ENCODE peak calls at places on chromosomes 12 and 14, in ten cellular contexts. Z is CD8-positive, alpha-beta memory T cell; S is foreskin fibroblast; D is ovary; V is hepatocyte; W is lower lobe of right lung; Y is stomach; E is HFF-Myc; N is sigmoid colon; F is right lobe of liver. G is an unnamed sample.

GRCh38 chr14:105167303-105168092 is 1.1 kb downstream of the JAG2 start:
- DNase-seq in Z (no peak), Y (peak), S (peak), V (peak), F (no peak), D (no peak), E (no peak), W (peak), N (no peak), G (peak)

GRCh38 chr12:1977109-1977508 is 27.1 kb downstream of the DCP1B start:
- DNase-seq in S (no peak), F (no peak), N (no peak), V (peak), W (no peak), Z (no peak), E (no peak), D (no peak), Y (no peak), G (no peak)

GRCh38 chr12:121084229-121084628 is 45.2 kb upstream of the OASL start:
- DNase-seq in E (no peak), V (no peak), F (no peak), Z (no peak), D (no peak), W (no peak), Y (no peak), N (no peak), S (no peak), G (no peak)

GRCh38 chr14:92692822-92693226 is 55.6 kb downstream of the LGMN start:
- DNase-seq in E (no peak), Y (peak), N (peak), W (peak), S (no peak), F (peak), D (peak), V (no peak), Z (peak), G (no peak)

GRCh38 chr14:64569108-64570045 is 19.6 kb downstream of the PPP1R36 start:
- DNase-seq in N (peak), W (no peak), E (peak), F (no peak), Y (peak), V (peak), D (peak), S (peak), Z (no peak), G (no peak)

GRCh38 chr12:11765421-11765816 is 115.9 kb downstream of the ETV6 start:
- DNase-seq in E (no peak), Y (no peak), F (no peak), W (no peak), V (no peak), D (no peak), S (peak), Z (no peak), N (no peak), G (no peak)

GRCh38 chr14:54579606-54580005 is 12.7 kb downstream of the SAMD4A start:
- DNase-seq in N (no peak), Y (no peak), Z (no peak), E (no peak), F (no peak), W (no peak), D (no peak), S (peak), V (peak), G (no peak)

GRCh38 chr12:96811083-96811482 is 96.0 kb upstream of the NEDD1 start:
- DNase-seq in F (no peak), Z (no peak), W (no peak), V (peak), N (no peak), E (peak), S (peak), Y (no peak), D (no peak), G (no peak)

GRCh38 chr12:60535363-60535762 is 939.5 kb downstream of the SLC16A7 start:
- DNase-seq in Y (no peak), F (no peak), Z (no peak), V (no peak), S (no peak), N (no peak), E (no peak), W (no peak), D (no peak), G (no peak)

GRCh38 chr14:32588448-32589320 is 259.6 kb downstream of the AKAP6 start:
- DNase-seq in F (no peak), W (no peak), Z (no peak), N (no peak), V (peak), S (peak), Y (no peak), D (no peak), E (no peak), G (peak)

GRCh38 chr14:67428501-67429031 is 16.6 kb upstream of the PLEK2 start:
- DNase-seq in D (no peak), E (peak), Z (no peak), S (peak), W (no peak), V (peak), N (no peak), Y (peak), F (no peak), G (no peak)

GRCh38 chr12:13099066-13099909 is 4.2 kb downstream of the GSG1 start:
- DNase-seq in Z (no peak), S (peak), N (no peak), Y (no peak), W (no peak), E (no peak), V (peak), F (no peak), D (no peak), G (no peak)

GRCh38 chr14:90053044-90053443 is 8.8 kb upstream of the KCNK13 start:
- DNase-seq in W (no peak), Y (no peak), Z (no peak), E (no peak), D (no peak), N (no peak), S (peak), F (no peak), V (no peak), G (no peak)

GRCh38 chr12:92242917-92243316 is 97.3 kb upstream of the BTG1 start:
- DNase-seq in S (peak), N (peak), Y (no peak), E (no peak), V (peak), F (no peak), Z (no peak), D (peak), W (no peak), G (no peak)

GRCh38 chr12:69438539-69438938 is 31.6 kb upstream of the FRS2 start:
- DNase-seq in N (no peak), F (no peak), E (no peak), D (no peak), V (no peak), Z (no peak), W (no peak), Y (no peak), S (no peak), G (no peak)

GRCh38 chr12:131091413-131091975 is 137.8 kb downstream of the ADGRD1 start:
- DNase-seq in Y (no peak), S (no peak), Z (peak), D (peak), F (no peak), E (no peak), W (peak), N (peak), V (no peak), G (no peak)

GRCh38 chr12:53174881-53175491 is 5.5 kb upstream of the ZNF740 start:
- DNase-seq in W (no peak), Z (no peak), V (peak), Y (no peak), N (no peak), D (no peak), S (peak), F (peak), E (no peak), G (no peak)

GRCh38 chr12:32399045-32399372 is 349 bp upstream of the FGD4 start:
- DNase-seq in S (no peak), Y (no peak), W (no peak), N (no peak), F (no peak), E (no peak), Z (no peak), V (no peak), D (no peak), G (no peak)

GRCh38 chr12:131250028-131250950 is 296.6 kb downstream of the ADGRD1 start:
- DNase-seq in D (peak), N (peak), Y (no peak), F (no peak), V (no peak), S (no peak), Z (peak), W (peak), E (no peak), G (no peak)

GRCh38 chr12:124927325-124928094 is 13.1 kb upstream of the UBC start:
- DNase-seq in V (peak), Y (peak), Z (peak), E (no peak), W (peak), D (peak), F (peak), S (peak), N (peak), G (peak)

GRCh38 chr14:87901196-87901595 is 91.8 kb downstream of the GALC start:
- DNase-seq in N (no peak), E (no peak), D (no peak), Y (no peak), S (no peak), Z (no peak), W (no peak), V (no peak), F (no peak), G (no peak)

DNA sequence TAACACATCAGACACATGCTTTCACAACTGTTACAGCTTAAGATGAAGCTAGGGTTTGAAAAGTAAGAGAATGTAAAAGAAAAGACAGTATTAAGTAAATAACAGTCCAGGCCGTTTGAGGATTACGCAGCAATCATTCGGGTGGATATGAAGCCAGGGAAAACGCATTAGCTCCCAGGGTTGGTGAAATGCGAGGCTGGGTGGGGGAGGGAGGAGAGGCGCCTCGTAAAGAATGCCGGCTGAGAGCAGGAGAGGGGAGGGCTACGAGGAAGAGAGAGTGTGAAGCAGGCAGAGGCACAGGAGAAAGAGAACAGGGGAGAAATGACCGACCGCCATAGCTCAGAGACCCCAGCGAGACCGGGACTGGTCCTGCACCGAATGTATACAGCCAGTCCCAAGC is 73.0 kb downstream of the IQSEC3 start:
- DNase-seq in S (peak), E (no peak), V (peak), D (no peak), Z (no peak), N (no peak), F (no peak), W (peak), Y (no peak), G (peak)
- H3K4me3 ChIP-seq in S (no peak), E (no peak), V (no peak), D (peak), Z (no peak), N (peak), F (no peak), W (peak), Y (peak), G (no peak)

DNA sequence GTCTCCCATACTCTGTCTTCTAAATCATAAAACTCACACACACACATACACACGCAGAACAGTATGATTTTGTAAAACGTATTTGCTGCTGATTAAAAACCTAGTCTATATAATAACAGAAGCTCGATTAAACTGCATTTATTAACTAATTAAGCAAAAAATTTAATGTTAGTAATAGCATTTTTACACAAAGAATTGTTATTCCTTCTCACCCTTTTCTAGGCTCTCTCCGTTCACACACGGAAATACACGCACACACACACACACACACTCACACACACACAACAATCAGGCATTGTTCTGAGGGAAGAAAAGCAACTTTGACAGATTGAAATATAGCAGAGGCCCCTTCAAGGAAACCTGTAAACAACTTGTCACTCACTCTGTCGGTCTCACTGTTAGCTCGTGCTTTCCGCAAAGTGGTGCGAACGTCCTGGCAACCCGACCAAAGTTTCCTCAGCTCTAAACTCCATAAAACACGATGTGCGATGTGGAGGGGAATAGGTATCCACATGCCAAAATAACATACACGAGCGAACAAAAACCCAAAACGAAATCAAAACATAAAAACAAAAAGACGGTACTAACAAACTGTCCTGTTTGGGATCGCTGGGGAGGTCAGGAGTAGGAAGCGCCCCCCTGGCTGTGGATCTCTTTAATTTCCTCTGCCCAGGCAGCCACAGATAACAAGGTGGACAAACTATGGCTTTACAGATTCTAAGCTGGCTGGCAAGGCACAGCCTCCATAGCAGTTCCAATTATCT is 723 bp upstream of the SOX5 start:
- DNase-seq in S (no peak), N (no peak), Y (no peak), W (no peak), Z (no peak), V (peak), E (no peak), D (no peak), F (no peak), G (peak)
- H3K4me3 ChIP-seq in S (peak), N (peak), Y (peak), W (peak), Z (no peak), V (peak), E (no peak), D (peak), F (peak), G (peak)

GRCh38 chr12:117093431-117093830 is 5.8 kb downstream of the TESC start:
- DNase-seq in W (no peak), Y (no peak), E (no peak), F (no peak), N (no peak), Z (peak), S (no peak), D (no peak), V (no peak), G (no peak)
- H3K4me3 ChIP-seq in W (no peak), Y (no peak), E (no peak), F (no peak), N (no peak), Z (no peak), S (no peak), D (no peak), V (no peak), G (no peak)

DNA sequence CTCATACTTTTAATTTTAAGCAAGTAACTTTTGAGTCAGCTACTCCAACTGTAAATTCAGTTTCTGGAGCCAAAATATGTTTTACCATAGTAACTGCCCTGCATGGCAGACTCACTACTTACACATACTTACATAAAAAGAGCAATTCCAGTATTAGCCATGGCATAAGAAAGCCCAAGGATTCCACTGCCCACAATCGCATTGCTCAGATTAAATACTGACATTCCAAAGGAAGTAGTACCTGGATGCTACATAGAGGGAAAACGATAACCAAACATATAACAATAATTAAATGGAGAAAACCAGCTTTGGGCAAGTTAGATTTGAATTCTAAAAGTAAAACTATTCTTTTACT is 2.2 kb downstream of the SLC38A2 start:
- DNase-seq in V (no peak), F (no peak), D (no peak), E (no peak), Z (no peak), N (no peak), Y (no peak), S (no peak), W (no peak), G (no peak)
- H3K4me3 ChIP-seq in V (peak), F (peak), D (peak), E (peak), Z (peak), N (peak), Y (peak), S (peak), W (peak), G (peak)

DNA sequence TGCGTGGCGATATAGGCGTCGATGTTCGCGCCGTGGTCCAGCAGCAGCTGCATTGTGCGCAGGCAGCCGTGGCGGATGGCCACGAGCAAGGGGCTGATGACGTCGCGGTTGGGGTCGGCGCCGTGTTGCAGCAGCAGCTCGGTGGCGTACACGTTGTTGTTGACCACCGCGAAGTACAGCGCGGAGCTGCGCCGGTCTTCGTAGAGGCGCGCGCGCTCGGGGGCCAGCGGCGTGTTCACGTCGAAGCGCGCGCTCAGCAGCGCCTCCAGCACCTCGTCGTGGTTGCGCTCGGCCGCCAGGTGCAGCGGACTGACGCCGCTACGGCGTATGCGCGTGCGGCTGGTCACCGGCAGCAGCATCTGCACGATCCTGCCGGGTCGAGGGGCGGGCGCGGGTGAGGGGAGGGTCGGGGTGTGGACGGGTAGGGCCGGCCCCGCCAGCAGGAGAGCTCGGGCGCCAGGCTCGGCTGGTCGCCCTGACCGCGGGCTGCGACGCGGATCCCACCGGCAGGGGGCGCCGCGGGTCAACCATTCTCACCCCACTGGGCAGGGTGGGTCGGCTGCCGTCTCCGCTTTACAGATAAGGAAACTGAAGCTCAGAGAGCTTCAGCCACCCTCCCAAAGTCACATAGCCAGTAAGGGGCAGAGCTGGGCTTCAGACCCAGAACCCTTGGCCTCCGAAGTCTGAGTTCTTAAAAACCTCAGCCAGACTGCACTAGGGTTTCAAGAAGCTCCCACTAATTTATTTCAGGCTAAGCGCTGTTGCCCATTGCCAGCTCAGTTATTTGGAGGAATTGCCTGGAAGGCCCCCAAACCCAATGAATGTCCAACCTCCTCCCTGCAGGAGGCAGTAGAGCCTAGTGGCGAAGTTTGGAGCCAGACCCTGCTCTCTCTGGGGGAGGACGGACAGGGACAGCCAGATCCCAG is 12.4 kb downstream of the FAM181A start:
- DNase-seq in Z (peak), F (peak), N (peak), V (peak), S (peak), Y (peak), D (peak), W (peak), E (no peak), G (peak)
- H3K4me3 ChIP-seq in Z (peak), F (peak), N (peak), V (no peak), S (no peak), Y (peak), D (peak), W (peak), E (no peak), G (peak)

G was measured in WERI-Rb-1.